ENCODE peak calls at places on chromosomes 1 and 21, in five cellular contexts. One of them, this sample, is unnamed.

GRCh38 chr1:208010487-208011079 is 99.7 kb upstream of the CD34 start:
- DNase-seq in RWPE2: no peak
- DNase-seq in GM23338: no peak
- DNase-seq in hepatocyte: no peak
- DNase-seq in H9: no peak
- DNase-seq in this sample: no peak

GRCh38 chr1:204114606-204115005 is 37.2 kb downstream of the ETNK2 start:
- DNase-seq in GM23338: no peak
- DNase-seq in H9: no peak
- DNase-seq in hepatocyte: no peak
- DNase-seq in RWPE2: no peak
- DNase-seq in this sample: no peak

GRCh38 chr1:29708818-29709710 is 472.7 kb downstream of the PTPRU start:
- DNase-seq in H9: no peak
- DNase-seq in RWPE2: no peak
- DNase-seq in GM23338: peak
- DNase-seq in hepatocyte: peak
- DNase-seq in this sample: no peak

GRCh38 chr1:187891993-187892392 is 1063.2 kb downstream of the PLA2G4A start:
- DNase-seq in GM23338: no peak
- DNase-seq in RWPE2: no peak
- DNase-seq in H9: no peak
- DNase-seq in hepatocyte: no peak
- DNase-seq in this sample: no peak

GRCh38 chr1:168693197-168693871 is 35.7 kb downstream of the DPT start:
- DNase-seq in hepatocyte: peak
- DNase-seq in GM23338: no peak
- DNase-seq in H9: no peak
- DNase-seq in RWPE2: no peak
- DNase-seq in this sample: no peak

GRCh38 chr1:110850632-110851031 is 22.3 kb upstream of the CD53 start:
- DNase-seq in hepatocyte: peak
- DNase-seq in RWPE2: no peak
- DNase-seq in H9: no peak
- DNase-seq in GM23338: no peak
- DNase-seq in this sample: no peak

GRCh38 chr1:114154146-114154962 is 685 bp upstream of the SYT6 start:
- DNase-seq in hepatocyte: peak
- DNase-seq in GM23338: peak
- DNase-seq in RWPE2: no peak
- DNase-seq in H9: peak
- DNase-seq in this sample: peak

GRCh38 chr1:167860231-167860923 is 53.6 kb downstream of the ADCY10 start:
- DNase-seq in H9: no peak
- DNase-seq in GM23338: no peak
- DNase-seq in RWPE2: no peak
- DNase-seq in hepatocyte: no peak
- DNase-seq in this sample: no peak

GRCh38 chr21:43287974-43288755 is 119.4 kb downstream of the CRYAA start:
- DNase-seq in hepatocyte: peak
- DNase-seq in H9: no peak
- DNase-seq in RWPE2: peak
- DNase-seq in GM23338: no peak
- DNase-seq in this sample: no peak

GRCh38 chr1:31412732-31413404 is at the start of gene SERINC2:
- DNase-seq in hepatocyte: peak
- DNase-seq in GM23338: peak
- DNase-seq in RWPE2: no peak
- DNase-seq in H9: peak
- DNase-seq in this sample: no peak

GRCh38 chr1:13628218-13628617 is 44.6 kb downstream of the PDPN start:
- DNase-seq in H9: no peak
- DNase-seq in hepatocyte: no peak
- DNase-seq in GM23338: no peak
- DNase-seq in RWPE2: no peak
- DNase-seq in this sample: no peak

GRCh38 chr1:904271-904950 is 19.3 kb upstream of the SAMD11 start:
- DNase-seq in RWPE2: peak
- DNase-seq in H9: peak
- DNase-seq in hepatocyte: peak
- DNase-seq in GM23338: peak
- DNase-seq in this sample: peak

GRCh38 chr1:23720256-23720995 is 22.8 kb upstream of the ELOA start:
- DNase-seq in hepatocyte: no peak
- DNase-seq in RWPE2: no peak
- DNase-seq in GM23338: no peak
- DNase-seq in H9: no peak
- DNase-seq in this sample: no peak

GRCh38 chr1:100575406-100575805 is 37.5 kb downstream of the GPR88 start:
- DNase-seq in H9: no peak
- DNase-seq in GM23338: peak
- DNase-seq in RWPE2: no peak
- DNase-seq in hepatocyte: no peak
- DNase-seq in this sample: no peak

GRCh38 chr1:2821970-2822620 is 20.6 kb upstream of the TTC34 start:
- DNase-seq in H9: no peak
- DNase-seq in RWPE2: peak
- DNase-seq in hepatocyte: no peak
- DNase-seq in GM23338: peak
- DNase-seq in this sample: peak

GRCh38 chr1:86948212-86948611 is 33.8 kb downstream of the HS2ST1 start:
- DNase-seq in H9: no peak
- DNase-seq in GM23338: no peak
- DNase-seq in RWPE2: no peak
- DNase-seq in hepatocyte: no peak
- DNase-seq in this sample: no peak

GRCh38 chr1:23436520-23437354 is 12.2 kb upstream of the TCEA3 start:
- DNase-seq in GM23338: peak
- DNase-seq in RWPE2: no peak
- DNase-seq in H9: peak
- DNase-seq in hepatocyte: no peak
- DNase-seq in this sample: peak

GRCh38 chr1:213131851-213132655 is 81.0 kb downstream of the RPS6KC1 start:
- DNase-seq in GM23338: no peak
- DNase-seq in RWPE2: no peak
- DNase-seq in hepatocyte: no peak
- DNase-seq in H9: no peak
- DNase-seq in this sample: no peak

GRCh38 chr1:228151526-228151925 is 1.8 kb downstream of the GJC2 start:
- DNase-seq in hepatocyte: no peak
- DNase-seq in GM23338: no peak
- DNase-seq in RWPE2: no peak
- DNase-seq in H9: no peak
- DNase-seq in this sample: no peak

GRCh38 chr1:24417681-24418080 is 2.1 kb downstream of the NIPAL3 start:
- DNase-seq in RWPE2: no peak
- DNase-seq in GM23338: no peak
- DNase-seq in hepatocyte: no peak
- DNase-seq in H9: no peak
- DNase-seq in this sample: no peak

GRCh38 chr1:25195835-25196234 is 36.5 kb downstream of the SYF2 start:
- DNase-seq in RWPE2: no peak
- DNase-seq in H9: no peak
- DNase-seq in hepatocyte: no peak
- DNase-seq in GM23338: no peak
- DNase-seq in this sample: no peak

GRCh38 chr1:98854137-98854536 is 150.5 kb downstream of the PLPPR5 start:
- DNase-seq in RWPE2: no peak
- DNase-seq in H9: no peak
- DNase-seq in GM23338: no peak
- DNase-seq in hepatocyte: no peak
- DNase-seq in this sample: no peak

GRCh38 chr1:85465099-85465790 is at the start of gene DDAH1:
- DNase-seq in H9: peak
- DNase-seq in GM23338: peak
- DNase-seq in hepatocyte: peak
- DNase-seq in RWPE2: peak
- DNase-seq in this sample: no peak

DNA sequence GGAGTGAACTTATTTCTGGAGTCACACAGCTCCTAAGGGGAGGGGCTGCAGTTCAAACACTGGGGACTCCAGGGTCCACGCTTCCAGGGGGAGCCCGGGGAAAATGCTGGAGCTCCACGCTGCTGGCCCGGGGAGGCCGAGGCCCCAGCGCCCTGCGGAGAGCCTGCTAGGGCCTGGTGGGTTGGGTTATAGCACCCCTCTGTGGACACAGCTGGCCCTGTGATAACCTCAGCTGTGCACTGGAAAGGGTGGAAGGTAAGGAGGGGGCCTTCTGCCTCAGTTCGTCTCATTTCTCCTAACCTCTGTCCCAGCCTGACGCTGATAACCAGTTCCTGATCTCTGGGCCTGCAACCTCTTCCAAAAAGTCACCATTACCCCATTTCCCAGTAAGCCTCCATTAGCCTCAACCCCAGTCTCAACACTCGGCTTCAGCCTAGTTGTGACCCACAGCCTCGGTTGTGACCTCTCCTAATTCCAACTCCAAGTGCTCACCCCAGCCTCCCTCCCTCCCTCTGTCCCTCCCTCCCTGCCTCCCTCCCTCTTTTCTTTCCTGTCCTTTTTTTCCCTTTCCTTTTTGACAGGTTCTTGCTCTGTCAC is 7.1 kb downstream of the NBL1 start:
- DNase-seq in H9: peak
- DNase-seq in hepatocyte: peak
- DNase-seq in GM23338: peak
- DNase-seq in RWPE2: no peak
- DNase-seq in this sample: peak
- TF ChIP-seq CTCF in H9: peak
- TF ChIP-seq CTCF in hepatocyte: peak
- TF ChIP-seq CTCF in GM23338: peak
- TF ChIP-seq CTCF in RWPE2: peak
- TF ChIP-seq CTCF in this sample: peak

DNA sequence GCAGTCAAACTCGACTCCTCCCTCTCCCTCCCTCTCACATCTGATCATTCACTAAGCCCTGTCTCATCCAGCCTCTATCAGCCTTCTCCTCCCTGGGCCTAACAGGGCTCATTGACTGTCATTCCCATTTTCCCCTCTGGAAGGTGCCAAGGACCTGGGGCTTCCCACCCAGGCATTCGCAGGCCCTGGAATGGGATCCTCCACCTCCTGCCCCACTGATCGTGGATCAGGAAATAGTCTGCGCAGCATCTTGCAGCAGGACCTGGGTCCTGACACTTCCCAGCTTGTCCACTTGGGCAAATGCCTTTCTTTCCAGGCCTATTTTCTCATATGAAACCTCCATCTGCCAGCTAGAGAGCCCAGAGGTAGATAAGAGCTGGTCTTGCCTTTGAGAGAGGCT is 71.2 kb upstream of the ZC3H12A start:
- DNase-seq in GM23338: peak
- DNase-seq in RWPE2: no peak
- DNase-seq in H9: no peak
- DNase-seq in hepatocyte: no peak
- DNase-seq in this sample: no peak
- TF ChIP-seq CTCF in GM23338: peak
- TF ChIP-seq CTCF in RWPE2: no peak
- TF ChIP-seq CTCF in H9: no peak
- TF ChIP-seq CTCF in hepatocyte: no peak
- TF ChIP-seq CTCF in this sample: peak

DNA sequence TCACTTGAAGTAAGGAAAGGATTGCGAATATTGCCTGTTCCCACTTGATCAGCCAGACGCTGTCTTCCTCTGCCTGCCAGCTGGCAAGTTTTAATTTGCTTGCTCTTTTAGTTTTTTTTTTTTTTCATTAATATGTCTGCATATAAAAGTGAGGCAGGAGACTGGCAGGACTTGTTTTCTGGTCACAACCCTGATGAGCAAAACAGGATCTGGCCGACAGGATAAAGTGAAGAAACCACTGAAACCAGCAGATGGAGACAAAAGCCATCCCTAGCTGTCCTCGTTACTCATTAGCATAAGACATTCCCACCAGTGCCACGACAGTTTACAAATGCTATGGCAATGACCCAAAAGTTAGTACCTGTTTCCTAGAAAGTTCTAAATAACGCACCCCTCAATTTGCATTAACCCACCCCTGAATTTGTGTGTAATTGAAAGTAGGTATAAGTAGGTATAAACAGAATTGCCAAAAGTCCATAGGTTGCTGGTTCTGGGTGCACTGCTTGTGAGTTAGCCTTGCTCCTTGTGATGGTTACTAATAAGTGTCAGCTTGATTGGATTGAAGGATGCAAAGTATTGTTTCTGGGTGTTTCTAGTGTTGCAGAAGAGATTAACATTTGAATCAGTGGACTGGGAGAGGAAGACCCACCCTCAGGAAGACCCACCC is 60.8 kb downstream of the ZNF684 start:
- DNase-seq in hepatocyte: peak
- DNase-seq in RWPE2: no peak
- DNase-seq in H9: peak
- DNase-seq in GM23338: peak
- DNase-seq in this sample: no peak
- TF ChIP-seq CTCF in hepatocyte: peak
- TF ChIP-seq CTCF in RWPE2: peak
- TF ChIP-seq CTCF in H9: peak
- TF ChIP-seq CTCF in GM23338: peak
- TF ChIP-seq CTCF in this sample: no peak

GRCh38 chr1:47764461-47765046 is 232.6 kb downstream of the TRABD2B start:
- DNase-seq in hepatocyte: no peak
- DNase-seq in H9: no peak
- DNase-seq in RWPE2: peak
- DNase-seq in GM23338: no peak
- DNase-seq in this sample: no peak

GRCh38 chr1:47766832-47767740 is 230.1 kb downstream of the TRABD2B start:
- DNase-seq in GM23338: no peak
- DNase-seq in hepatocyte: peak
- DNase-seq in RWPE2: no peak
- DNase-seq in H9: no peak
- DNase-seq in this sample: no peak

GRCh38 chr1:47765236-47765635 is 231.9 kb downstream of the TRABD2B start:
- DNase-seq in hepatocyte: no peak
- DNase-seq in GM23338: no peak
- DNase-seq in RWPE2: no peak
- DNase-seq in H9: no peak
- DNase-seq in this sample: no peak

GRCh38 chr1:47767741-47768100 is 229.5 kb downstream of the TRABD2B start:
- DNase-seq in GM23338: no peak
- DNase-seq in RWPE2: no peak
- DNase-seq in hepatocyte: no peak
- DNase-seq in H9: no peak
- DNase-seq in this sample: no peak

DNA sequence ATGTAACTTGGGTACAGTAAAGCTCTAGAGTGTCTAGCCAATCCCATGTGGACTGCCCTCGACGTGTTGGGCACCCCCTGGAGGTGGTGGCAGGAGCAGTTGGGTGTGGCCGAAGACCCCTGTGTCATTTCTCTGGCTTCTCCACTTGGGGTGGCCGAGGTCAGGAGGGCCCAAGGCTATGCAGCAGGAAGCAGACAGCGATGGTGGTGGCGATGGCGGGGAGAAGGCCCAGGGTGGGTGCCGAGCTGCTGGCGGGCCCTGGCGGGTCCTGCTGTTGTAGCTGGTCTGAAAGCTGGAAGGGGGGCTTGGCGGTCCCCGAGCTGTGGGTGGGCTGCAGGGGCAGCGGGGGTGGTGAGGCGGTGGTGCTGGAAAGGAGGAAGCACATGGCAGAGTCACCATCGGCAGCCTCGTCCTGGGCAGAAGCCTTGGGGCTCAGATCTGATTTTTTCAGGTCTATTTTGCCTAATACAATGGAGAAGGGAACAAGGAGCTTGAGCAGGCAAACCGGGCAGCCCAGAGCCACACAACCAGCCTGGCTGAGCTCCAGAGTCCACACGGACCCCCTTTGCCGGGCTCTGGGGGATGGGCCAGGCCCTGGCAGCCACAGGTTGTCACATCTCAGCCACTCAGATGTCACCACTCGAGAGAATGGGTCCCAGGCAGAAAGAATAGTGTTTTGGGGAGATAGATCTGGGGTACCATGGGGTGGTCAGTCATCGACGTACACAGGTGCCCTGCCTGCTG is 231.3 kb downstream of the TRABD2B start:
- DNase-seq in RWPE2: no peak
- DNase-seq in hepatocyte: no peak
- DNase-seq in H9: no peak
- DNase-seq in GM23338: peak
- DNase-seq in this sample: no peak
- TF ChIP-seq CTCF in RWPE2: no peak
- TF ChIP-seq CTCF in hepatocyte: no peak
- TF ChIP-seq CTCF in H9: peak
- TF ChIP-seq CTCF in GM23338: peak
- TF ChIP-seq CTCF in this sample: no peak